ENCODE peak calls at places on chromosomes 16 and 17, in seven cellular contexts. One of them, this sample, is unnamed.

GRCh38 chr17:78129385-78130079 is 977 bp upstream of the TMC6 start:
- DNase-seq in stimulated activated CD4-positive, alpha-beta T cell treated with anti-CD3 and anti-CD28 coated beads, Interleukin-4, amount 100 ng/mL, for 4 hours: peak
- DNase-seq in dorsolateral prefrontal cortex: no peak
- DNase-seq in progenitor cell of endocrine pancreas: no peak
- DNase-seq in WTC11: no peak
- DNase-seq in posterior cingulate gyrus: no peak
- DNase-seq in GM20000: peak
- DNase-seq in this sample: no peak

GRCh38 chr16:87318158-87318644 is 1.0 kb upstream of the C16orf95 start:
- DNase-seq in stimulated activated CD4-positive, alpha-beta T cell treated with anti-CD3 and anti-CD28 coated beads, Interleukin-4, amount 100 ng/mL, for 4 hours: no peak
- DNase-seq in dorsolateral prefrontal cortex: no peak
- DNase-seq in progenitor cell of endocrine pancreas: no peak
- DNase-seq in WTC11: no peak
- DNase-seq in posterior cingulate gyrus: no peak
- DNase-seq in GM20000: no peak
- DNase-seq in this sample: no peak

GRCh38 chr16:6125483-6126259 is 1028.1 kb upstream of the EEF2KMT start:
- DNase-seq in stimulated activated CD4-positive, alpha-beta T cell treated with anti-CD3 and anti-CD28 coated beads, Interleukin-4, amount 100 ng/mL, for 4 hours: no peak
- DNase-seq in dorsolateral prefrontal cortex: no peak
- DNase-seq in progenitor cell of endocrine pancreas: no peak
- DNase-seq in WTC11: no peak
- DNase-seq in posterior cingulate gyrus: no peak
- DNase-seq in GM20000: no peak
- DNase-seq in this sample: no peak

GRCh38 chr17:50355701-50356341 is 9.9 kb downstream of the XYLT2 start:
- DNase-seq in stimulated activated CD4-positive, alpha-beta T cell treated with anti-CD3 and anti-CD28 coated beads, Interleukin-4, amount 100 ng/mL, for 4 hours: no peak
- DNase-seq in dorsolateral prefrontal cortex: no peak
- DNase-seq in progenitor cell of endocrine pancreas: no peak
- DNase-seq in WTC11: no peak
- DNase-seq in posterior cingulate gyrus: no peak
- DNase-seq in GM20000: no peak
- DNase-seq in this sample: no peak

GRCh38 chr16:34803683-34804416 is 1344.4 kb downstream of the TP53TG3F start:
- DNase-seq in stimulated activated CD4-positive, alpha-beta T cell treated with anti-CD3 and anti-CD28 coated beads, Interleukin-4, amount 100 ng/mL, for 4 hours: no peak
- DNase-seq in dorsolateral prefrontal cortex: no peak
- DNase-seq in progenitor cell of endocrine pancreas: no peak
- DNase-seq in WTC11: no peak
- DNase-seq in posterior cingulate gyrus: peak
- DNase-seq in GM20000: peak
- DNase-seq in this sample: no peak

GRCh38 chr17:27904534-27904933 is 11.4 kb upstream of the LYRM9 start:
- DNase-seq in stimulated activated CD4-positive, alpha-beta T cell treated with anti-CD3 and anti-CD28 coated beads, Interleukin-4, amount 100 ng/mL, for 4 hours: no peak
- DNase-seq in dorsolateral prefrontal cortex: no peak
- DNase-seq in progenitor cell of endocrine pancreas: no peak
- DNase-seq in WTC11: no peak
- DNase-seq in posterior cingulate gyrus: no peak
- DNase-seq in GM20000: no peak
- DNase-seq in this sample: no peak

GRCh38 chr17:81232616-81233241 is 6.1 kb downstream of the TEPSIN start:
- DNase-seq in stimulated activated CD4-positive, alpha-beta T cell treated with anti-CD3 and anti-CD28 coated beads, Interleukin-4, amount 100 ng/mL, for 4 hours: no peak
- DNase-seq in dorsolateral prefrontal cortex: no peak
- DNase-seq in progenitor cell of endocrine pancreas: no peak
- DNase-seq in WTC11: no peak
- DNase-seq in posterior cingulate gyrus: no peak
- DNase-seq in GM20000: no peak
- DNase-seq in this sample: no peak

GRCh38 chr16:47460301-47460754 is 535 bp downstream of the ITFG1 start:
- DNase-seq in stimulated activated CD4-positive, alpha-beta T cell treated with anti-CD3 and anti-CD28 coated beads, Interleukin-4, amount 100 ng/mL, for 4 hours: no peak
- DNase-seq in dorsolateral prefrontal cortex: no peak
- DNase-seq in progenitor cell of endocrine pancreas: no peak
- DNase-seq in WTC11: no peak
- DNase-seq in posterior cingulate gyrus: no peak
- DNase-seq in GM20000: no peak
- DNase-seq in this sample: no peak

GRCh38 chr17:11142231-11142630 is 98.8 kb upstream of the SHISA6 start:
- DNase-seq in stimulated activated CD4-positive, alpha-beta T cell treated with anti-CD3 and anti-CD28 coated beads, Interleukin-4, amount 100 ng/mL, for 4 hours: no peak
- DNase-seq in dorsolateral prefrontal cortex: no peak
- DNase-seq in progenitor cell of endocrine pancreas: no peak
- DNase-seq in WTC11: no peak
- DNase-seq in posterior cingulate gyrus: no peak
- DNase-seq in GM20000: no peak
- DNase-seq in this sample: no peak

This sample was measured in CD8-positive, alpha-beta T cell.